ENCODE peak calls at places on chromosomes 1 and 21, in six cellular contexts. T is activated CD8-positive, alpha-beta memory T cell treated with anti-CD3 and anti-CD28 coated beads for 48 hours; V is bronchial epithelial cell; F is fibroblast of the conjunctiva; L is EL; E is NCI-H1105. X is an unnamed sample.
A peak's percentile ranks its signal among the peaks of the same experiment; 100 is the strongest.

GRCh38 chr21:33286600-33287456 is 20.7 kb downstream of the IL10RB start:
- DNase-seq in T (no peak), V (peak; percentile 55), F (peak; percentile 82), L (peak; percentile 74), E (no peak), X (peak; percentile 74)

GRCh38 chr21:17359781-17360180 is 153.1 kb upstream of the CXADR start:
- DNase-seq in T (no peak), V (peak; percentile 37), F (no peak), L (no peak), E (no peak), X (peak; percentile 29)

GRCh38 chr1:212281589-212281988 is 3.6 kb upstream of the PPP2R5A start:
- DNase-seq in T (no peak), V (peak; percentile 22), F (no peak), L (peak; percentile 57), E (no peak), X (no peak)

GRCh38 chr21:38645282-38645681 is 147.0 kb upstream of the ERG start:
- DNase-seq in T (no peak), V (peak; percentile 92), F (no peak), L (peak; percentile 79), E (no peak), X (no peak)

GRCh38 chr1:61043010-61043820 is 39.1 kb upstream of the NFIA start:
- DNase-seq in T (peak; percentile 90), V (peak; percentile 46), F (peak; percentile 49), L (peak; percentile 76), E (peak; percentile 88), X (peak; percentile 38)

GRCh38 chr1:109877320-109877771 is 33.3 kb upstream of the CSF1 start:
- DNase-seq in T (no peak), V (no peak), F (peak; percentile 82), L (peak; percentile 96), E (no peak), X (no peak)

GRCh38 chr1:228748431-228748830 is 13.2 kb downstream of the RHOU start:
- DNase-seq in T (no peak), V (no peak), F (no peak), L (no peak), E (no peak), X (no peak)

GRCh38 chr21:36422279-36423098 is 37.3 kb downstream of the CHAF1B start:
- DNase-seq in T (no peak), V (peak; percentile 58), F (peak; percentile 9), L (peak; percentile 67), E (no peak), X (peak; percentile 13)

GRCh38 chr1:79079770-79080169 is 73.2 kb upstream of the ADGRL4 start:
- DNase-seq in T (no peak), V (peak; percentile 88), F (peak; percentile 50), L (peak; percentile 76), E (no peak), X (no peak)

GRCh38 chr1:185156321-185156853 is 366 bp downstream of the TRMT1L start:
- DNase-seq in T (no peak), V (no peak), F (no peak), L (no peak), E (peak; percentile 54), X (peak; percentile 56)

GRCh38 chr21:34688145-34688544 is 19.4 kb downstream of the CLIC6 start:
- DNase-seq in T (no peak), V (peak; percentile 26), F (no peak), L (no peak), E (peak; percentile 5), X (no peak)

GRCh38 chr1:210342986-210343780 is 14.5 kb downstream of the HHAT start:
- DNase-seq in T (no peak), V (no peak), F (no peak), L (peak; percentile 45), E (no peak), X (peak; percentile 55)

GRCh38 chr1:5993553-5994510 is 1.6 kb upstream of the NPHP4 start:
- DNase-seq in T (no peak), V (peak; percentile 15), F (no peak), L (no peak), E (no peak), X (no peak)

GRCh38 chr1:167455786-167456446 is 62.4 kb downstream of the CD247 start:
- DNase-seq in T (no peak), V (no peak), F (no peak), L (peak; percentile 24), E (no peak), X (peak; percentile 37)

GRCh38 chr21:25396135-25396711 is 211.1 kb downstream of the MRPL39 start:
- DNase-seq in T (peak; percentile 37), V (no peak), F (no peak), L (no peak), E (no peak), X (no peak)

GRCh38 chr1:196078691-196079090 is 529.5 kb downstream of the KCNT2 start:
- DNase-seq in T (no peak), V (peak; percentile 65), F (no peak), L (peak; percentile 4), E (no peak), X (no peak)

GRCh38 chr1:52955129-52955970 is 28.3 kb downstream of the SCP2 start:
- DNase-seq in T (no peak), V (no peak), F (peak; percentile 73), L (peak; percentile 83), E (no peak), X (no peak)